ENCODE peak calls at places on chromosome 22, in seven cellular contexts. V is fibroblast of mammary gland, T is upper lobe of right lung, H is foreskin fibroblast, F is fibroblast of the aortic adventitia, U is mesothelial cell of epicardium, B is pancreas. E is an unnamed sample.

GRCh38 chr22:40853961-40854360 is 2.5 kb downstream of the ST13 start:
- DNase-seq in H (no peak), T (no peak), V (peak; percentile 40), U (no peak), F (no peak), B (no peak), E (no peak)

GRCh38 chr22:44479662-44480061 is 18.4 kb downstream of the RTL6 start:
- DNase-seq in V (no peak), B (no peak), T (no peak), U (no peak), H (no peak), F (no peak), E (no peak)

GRCh38 chr22:16955081-16955480 is 52.9 kb downstream of the GAB4 start:
- DNase-seq in B (no peak), H (no peak), V (no peak), U (no peak), F (no peak), T (no peak), E (peak; percentile 67)

GRCh38 chr22:25006354-25006753 is 53.8 kb downstream of the KIAA1671 start:
- DNase-seq in F (no peak), V (no peak), U (no peak), T (no peak), B (no peak), H (no peak), E (no peak)

GRCh38 chr22:28024422-28024888 is 105.4 kb upstream of the PITPNB start:
- DNase-seq in F (no peak), T (peak; percentile 29), V (no peak), H (no peak), U (peak; percentile 17), B (peak; percentile 6), E (peak; percentile 60)

GRCh38 chr22:22390989-22391388 is 117.6 kb downstream of the ZNF280B start:
- DNase-seq in F (no peak), B (no peak), V (no peak), T (no peak), H (no peak), U (no peak), E (no peak)

GRCh38 chr22:21866821-21867527 is 471 bp downstream of the MAPK1 start:
- DNase-seq in T (peak; percentile 82), V (no peak), B (peak; percentile 38), H (no peak), U (peak; percentile 49), F (peak; percentile 28), E (peak; percentile 83)

GRCh38 chr22:22603470-22603947 is 40.9 kb upstream of the GGTLC2 start:
- DNase-seq in U (no peak), B (no peak), T (no peak), H (no peak), V (no peak), F (no peak), E (no peak)

GRCh38 chr22:31940506-31940905 is 3.8 kb upstream of the YWHAH start:
- DNase-seq in T (peak; percentile 26), B (no peak), U (no peak), F (no peak), H (no peak), V (no peak), E (no peak)

GRCh38 chr22:49302530-49302929 is 525.1 kb downstream of the BRD1 start:
- DNase-seq in U (peak; percentile 19), B (no peak), V (no peak), H (no peak), T (peak; percentile 41), F (no peak), E (peak; percentile 68)

GRCh38 chr22:46043339-46043738 is 66.4 kb upstream of the WNT7B start:
- DNase-seq in H (no peak), T (peak; percentile 41), U (no peak), V (peak; percentile 16), B (no peak), F (no peak), E (no peak)

GRCh38 chr22:18927573-18927972 is 8.5 kb downstream of the PRODH start:
- DNase-seq in V (no peak), T (no peak), F (no peak), H (no peak), U (no peak), B (no peak), E (no peak)

GRCh38 chr22:39616051-39616450 is 45.5 kb downstream of the CACNA1I start:
- DNase-seq in U (no peak), F (no peak), B (no peak), H (no peak), V (no peak), T (no peak), E (no peak)

DNA sequence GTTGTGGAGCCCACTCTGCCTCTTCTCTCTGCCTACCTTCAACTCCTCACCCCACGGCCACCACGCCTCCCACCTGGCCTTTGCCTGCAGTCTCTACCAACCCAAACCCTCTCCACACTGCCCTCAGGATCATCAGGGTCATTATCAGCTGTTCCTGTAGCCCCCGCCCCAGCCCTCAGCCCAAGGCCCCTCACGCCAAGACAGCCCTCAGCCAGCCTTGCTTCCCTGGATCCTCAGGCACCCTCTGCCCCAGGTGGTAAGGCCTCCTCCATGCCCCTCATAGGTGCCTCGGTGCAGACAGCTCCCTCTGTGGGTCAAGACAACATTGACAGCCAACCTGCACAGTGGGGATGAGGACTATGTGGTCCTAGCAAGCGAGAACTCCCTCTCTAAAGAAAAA is 1.7 kb downstream of the SBF1 start:
- DNase-seq in B (no peak), U (no peak), V (no peak), F (no peak), T (no peak), H (no peak), E (no peak)
- TF ChIP-seq CTCF in B (peak; percentile 23), U (no peak), V (peak; percentile 3), F (peak; percentile 32), T (peak; percentile 13), H (peak; percentile 35), E (peak; percentile 26)

GRCh38 chr22:29883831-29884139 is 811 bp downstream of the MTMR3 start:
- DNase-seq in T (no peak), V (no peak), B (no peak), U (no peak), H (no peak), F (no peak), E (no peak)
- TF ChIP-seq CTCF in T (no peak), V (no peak), B (no peak), U (no peak), H (no peak), F (no peak), E (no peak)

GRCh38 chr22:29257751-29258181 is 10.0 kb downstream of the RHBDD3 start:
- DNase-seq in U (no peak), F (no peak), V (no peak), H (no peak), B (peak; percentile 62), T (no peak), E (no peak)

GRCh38 chr22:29258407-29259252 is 9.2 kb downstream of the RHBDD3 start:
- DNase-seq in U (no peak), T (no peak), B (no peak), H (no peak), F (no peak), V (no peak), E (peak; percentile 80)

GRCh38 chr22:29260601-29261315 is 7.0 kb downstream of the RHBDD3 start:
- DNase-seq in T (no peak), B (peak; percentile 51), V (no peak), F (peak; percentile 9), H (no peak), U (no peak), E (no peak)

GRCh38 chr22:29260031-29260560 is 7.7 kb downstream of the RHBDD3 start:
- DNase-seq in B (no peak), F (no peak), V (no peak), H (no peak), T (no peak), U (no peak), E (no peak)

DNA sequence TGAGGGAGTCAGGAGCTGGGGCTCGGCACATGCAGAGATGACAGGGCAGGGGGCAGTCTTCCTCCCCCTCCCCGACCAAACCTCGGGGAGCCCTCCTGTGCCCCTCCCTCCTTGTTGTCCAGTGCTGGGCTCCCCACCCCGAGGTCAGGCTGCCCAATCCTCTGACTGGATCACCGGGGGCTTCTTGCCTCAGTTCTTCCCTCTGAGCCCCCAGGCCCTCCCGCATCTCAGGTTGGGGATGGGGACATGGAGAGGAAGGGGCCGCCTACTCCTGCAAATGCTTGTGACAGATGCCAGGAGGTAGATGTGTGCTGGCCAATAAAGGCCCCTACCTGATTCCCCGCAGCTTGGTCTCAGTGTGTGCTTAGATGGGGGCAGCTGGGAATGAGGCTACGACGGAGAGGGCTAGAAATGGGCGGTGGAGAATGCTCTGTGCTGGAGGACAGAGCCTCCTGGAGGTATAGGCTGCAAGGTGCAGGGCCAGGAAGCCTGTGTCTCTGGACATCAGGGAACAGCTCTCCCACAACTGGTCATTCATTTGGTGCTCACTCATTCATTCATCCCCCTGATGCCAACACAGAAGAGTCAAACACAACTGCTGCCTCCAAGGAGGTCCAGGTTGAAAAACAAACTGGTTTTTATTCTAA is 8.4 kb downstream of the RHBDD3 start:
- DNase-seq in U (no peak), V (no peak), F (no peak), H (no peak), T (no peak), B (no peak), E (peak; percentile 54)
- TF ChIP-seq CTCF in U (no peak), V (peak; percentile 3), F (no peak), H (no peak), T (no peak), B (no peak), E (peak; percentile 7)

DNA sequence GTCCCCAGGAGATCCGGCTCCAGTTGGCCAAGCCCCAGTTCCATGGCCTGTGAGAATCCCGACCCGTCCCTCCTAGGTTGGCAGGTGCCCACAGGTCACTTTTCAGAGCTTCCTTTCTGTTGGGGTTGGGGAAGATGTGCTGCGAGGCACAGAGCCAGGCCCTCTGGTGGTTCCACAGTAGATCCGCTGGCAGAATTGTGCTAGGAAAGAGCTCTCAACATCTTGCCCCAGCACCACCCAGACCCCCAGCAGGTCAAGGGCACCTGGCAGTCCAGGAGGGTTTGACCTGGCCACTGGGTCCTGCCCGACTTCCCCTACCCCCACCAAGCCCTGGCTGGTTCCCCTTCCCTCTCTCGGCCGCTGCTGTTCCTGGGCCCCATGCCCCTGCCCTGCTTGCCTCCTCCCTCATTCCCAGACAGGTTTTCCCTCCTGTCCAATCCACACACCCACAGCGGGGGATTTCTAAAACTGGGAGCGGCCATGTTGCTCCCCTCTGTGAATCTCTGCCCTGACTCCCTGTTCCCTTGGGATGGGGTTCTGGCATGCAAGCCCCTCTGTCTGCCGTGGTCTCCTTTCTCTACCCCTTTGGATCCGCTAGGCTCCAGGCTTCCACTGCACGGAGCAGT is 26.2 kb upstream of the GCAT start:
- DNase-seq in V (peak; percentile 38), U (no peak), T (no peak), H (no peak), F (peak; percentile 44), B (no peak), E (no peak)
- TF ChIP-seq CTCF in V (peak; percentile 38), U (no peak), T (no peak), H (peak; percentile 22), F (peak; percentile 52), B (no peak), E (peak; percentile 30)

GRCh38 chr22:47409501-47410275 is 647.2 kb downstream of the TBC1D22A start:
- DNase-seq in F (no peak), V (no peak), T (peak; percentile 7), U (peak; percentile 3), H (no peak), B (no peak), E (peak; percentile 71)
- TF ChIP-seq CTCF in F (no peak), V (no peak), T (no peak), U (no peak), H (no peak), B (no peak), E (no peak)

GRCh38 chr22:26551568-26551967 is 38.4 kb downstream of the TPST2 start:
- DNase-seq in U (no peak), H (no peak), T (no peak), V (no peak), F (no peak), B (no peak), E (no peak)
- TF ChIP-seq CTCF in U (no peak), H (no peak), T (no peak), V (no peak), F (no peak), B (no peak), E (no peak)

E was measured in osteocyte.